ENCODE peak calls at places on chromosomes 12 and 14, in seven cellular contexts. T, B, R, O, E, Y and U are unnamed samples.
A peak's percentile ranks its signal among the peaks of the same experiment; 100 is the strongest.

GRCh38 chr14:41986726-41987125 is 380.1 kb downstream of the LRFN5 start:
- DNase-seq in T (no peak), B (no peak), R (no peak), O (peak; percentile 10), E (no peak), Y (no peak), U (no peak)

GRCh38 chr12:90167501-90167900 is 458.9 kb upstream of the ATP2B1 start:
- DNase-seq in T (no peak), B (no peak), R (no peak), O (no peak), E (no peak), Y (no peak), U (no peak)

GRCh38 chr14:95835331-95835730 is 41.3 kb upstream of the TUNAR start:
- DNase-seq in T (no peak), B (no peak), R (no peak), O (no peak), E (no peak), Y (no peak), U (no peak)

GRCh38 chr12:15679146-15679545 is 110.0 kb downstream of the EPS8 start:
- DNase-seq in T (peak; percentile 85), B (no peak), R (no peak), O (peak; percentile 64), E (no peak), Y (no peak), U (no peak)

GRCh38 chr12:108850854-108851573 is 6.4 kb downstream of the SSH1 start:
- DNase-seq in T (peak; percentile 85), B (no peak), R (peak; percentile 76), O (peak; percentile 96), E (no peak), Y (no peak), U (peak; percentile 80)

GRCh38 chr14:78725086-78725485 is 554.9 kb downstream of the NRXN3 start:
- DNase-seq in T (no peak), B (no peak), R (no peak), O (no peak), E (no peak), Y (no peak), U (no peak)

GRCh38 chr12:12018454-12018853 is 52.3 kb upstream of the BCL2L14 start:
- DNase-seq in T (no peak), B (no peak), R (peak; percentile 50), O (peak; percentile 42), E (no peak), Y (no peak), U (no peak)

GRCh38 chr12:109968801-109969200 is 27.4 kb downstream of the GIT2 start:
- DNase-seq in T (no peak), B (no peak), R (no peak), O (no peak), E (no peak), Y (no peak), U (no peak)

GRCh38 chr12:24838531-24838950 is 110.4 kb downstream of the BCAT1 start:
- DNase-seq in T (peak; percentile 99), B (no peak), R (peak; percentile 96), O (peak; percentile 99), E (no peak), Y (no peak), U (no peak)

GRCh38 chr14:70281938-70282337 is 77.5 kb downstream of the COX16 start:
- DNase-seq in T (no peak), B (no peak), R (no peak), O (no peak), E (no peak), Y (no peak), U (no peak)

GRCh38 chr12:114397978-114398881 is 7.7 kb downstream of the TBX5 start:
- DNase-seq in T (no peak), B (no peak), R (no peak), O (no peak), E (no peak), Y (no peak), U (no peak)

GRCh38 chr14:64200170-64200569 is 94.0 kb downstream of the ESR2 start:
- DNase-seq in T (no peak), B (no peak), R (no peak), O (no peak), E (no peak), Y (no peak), U (no peak)

GRCh38 chr12:124609041-124609984 is 41.9 kb upstream of the NCOR2 start:
- DNase-seq in T (no peak), B (no peak), R (no peak), O (peak; percentile 81), E (peak; percentile 77), Y (peak; percentile 66), U (peak; percentile 49)

GRCh38 chr12:102376251-102376747 is 104.1 kb downstream of the IGF1 start:
- DNase-seq in T (peak; percentile 27), B (no peak), R (no peak), O (no peak), E (no peak), Y (no peak), U (no peak)

GRCh38 chr12:93000026-93000425 is 70.9 kb upstream of the EEA1 start:
- DNase-seq in T (no peak), B (no peak), R (no peak), O (no peak), E (no peak), Y (no peak), U (no peak)

GRCh38 chr12:75322464-75322863 is 7.7 kb downstream of the CAPS2 start:
- DNase-seq in T (peak; percentile 74), B (no peak), R (peak; percentile 33), O (peak; percentile 75), E (no peak), Y (no peak), U (no peak)

GRCh38 chr12:107955966-107956643 is 173.0 kb upstream of the WSCD2 start:
- DNase-seq in T (no peak), B (no peak), R (no peak), O (no peak), E (no peak), Y (no peak), U (no peak)

GRCh38 chr12:57309420-57309819 is 58.4 kb upstream of the STAC3 start:
- DNase-seq in T (peak; percentile 64), B (no peak), R (no peak), O (peak; percentile 53), E (no peak), Y (no peak), U (no peak)

GRCh38 chr14:41606249-41607118 is at the start of gene LRFN5:
- DNase-seq in T (peak; percentile 31), B (peak; percentile 28), R (no peak), O (peak; percentile 46), E (no peak), Y (peak; percentile 51), U (no peak)

GRCh38 chr12:26125451-26126339 is 858 bp upstream of the BHLHE41 start:
- DNase-seq in T (peak; percentile 71), B (peak; percentile 70), R (no peak), O (peak; percentile 75), E (no peak), Y (no peak), U (peak; percentile 55)

GRCh38 chr12:112000806-112001205 is 12.2 kb downstream of the TMEM116 start:
- DNase-seq in T (no peak), B (no peak), R (no peak), O (no peak), E (no peak), Y (no peak), U (no peak)

GRCh38 chr12:58915634-58916033 is 4.7 kb downstream of the LRIG3 start:
- DNase-seq in T (peak; percentile 86), B (no peak), R (peak; percentile 47), O (peak; percentile 69), E (no peak), Y (peak; percentile 32), U (no peak)

GRCh38 chr12:104578453-104578852 is 121.7 kb downstream of the CHST11 start:
- DNase-seq in T (peak; percentile 83), B (no peak), R (peak; percentile 47), O (peak; percentile 66), E (no peak), Y (no peak), U (no peak)

GRCh38 chr14:22977684-22978486 is 4.5 kb downstream of the AJUBA start:
- DNase-seq in T (peak; percentile 90), B (no peak), R (no peak), O (peak; percentile 31), E (no peak), Y (no peak), U (peak; percentile 68)

GRCh38 chr12:116130431-116130830 is 147.1 kb downstream of the MED13L start:
- DNase-seq in T (peak; percentile 68), B (no peak), R (no peak), O (no peak), E (no peak), Y (no peak), U (no peak)

GRCh38 chr14:101457177-101457935 is 103.9 kb upstream of the DIO3 start:
- DNase-seq in T (no peak), B (no peak), R (no peak), O (no peak), E (no peak), Y (no peak), U (no peak)

GRCh38 chr14:71380271-71380670 is 473.0 kb downstream of the PCNX1 start:
- DNase-seq in T (peak; percentile 91), B (no peak), R (no peak), O (peak; percentile 89), E (no peak), Y (no peak), U (no peak)

GRCh38 chr14:21311614-21312013 is 31.7 kb downstream of the RPGRIP1 start:
- DNase-seq in T (no peak), B (no peak), R (no peak), O (no peak), E (no peak), Y (no peak), U (no peak)

GRCh38 chr14:23537351-23538048 is 14.1 kb downstream of the ZFHX2 start:
- DNase-seq in T (no peak), B (no peak), R (no peak), O (no peak), E (no peak), Y (no peak), U (no peak)

GRCh38 chr12:75977952-75978671 is 53.5 kb downstream of the PHLDA1 start:
- DNase-seq in T (peak; percentile 99), B (peak; percentile 26), R (peak; percentile 99), O (peak; percentile 100), E (peak; percentile 50), Y (no peak), U (peak; percentile 32)